ENCODE peak calls at places on chromosome 11, in nine cellular contexts. I is activated CD4-positive, alpha-beta T cell treated with anti-CD3 and anti-CD28 coated beads for 24 hours; C is EH; K is left ventricle myocardium superior; B is SHP77 treated with DMSO at 0.1 percent for 48 hours; D is A673; W is progenitor cell of endocrine pancreas; G is stomach; Y is endothelial cell. S is an unnamed sample.

GRCh38 chr11:126339866-126340434 is 15.5 kb upstream of the ST3GAL4 start:
- DNase-seq in I (no peak), C (peak; percentile 64), K (peak; percentile 87), B (no peak), D (no peak), W (no peak), G (peak; percentile 66), Y (no peak), S (no peak)

GRCh38 chr11:2779981-2780849 is 80.4 kb upstream of the KCNQ1OT1 start:
- DNase-seq in I (no peak), C (no peak), K (no peak), B (no peak), D (no peak), W (peak; percentile 8), G (peak; percentile 85), Y (peak; percentile 3), S (no peak)

GRCh38 chr11:96465537-96465936 is 75.7 kb downstream of the JRKL start:
- DNase-seq in I (no peak), C (no peak), K (peak; percentile 41), B (no peak), D (no peak), W (no peak), G (no peak), Y (no peak), S (no peak)

GRCh38 chr11:81203876-81204275 is 1529.8 kb downstream of the FAM181B start:
- DNase-seq in I (no peak), C (no peak), K (no peak), B (no peak), D (peak; percentile 84), W (no peak), G (no peak), Y (no peak), S (no peak)

GRCh38 chr11:66843776-66844495 is 695 bp downstream of the RCE1 start:
- DNase-seq in I (no peak), C (no peak), K (no peak), B (no peak), D (no peak), W (no peak), G (no peak), Y (no peak), S (no peak)

GRCh38 chr11:130475426-130476053 is 27.1 kb downstream of the ADAMTS15 start:
- DNase-seq in I (no peak), C (no peak), K (no peak), B (no peak), D (no peak), W (no peak), G (no peak), Y (no peak), S (no peak)

GRCh38 chr11:118194835-118195627 is 18.6 kb upstream of the SCN2B start:
- DNase-seq in I (no peak), C (peak; percentile 72), K (peak; percentile 86), B (no peak), D (no peak), W (peak; percentile 31), G (peak; percentile 94), Y (no peak), S (peak; percentile 84)

GRCh38 chr11:64598797-64599697 is 8.0 kb downstream of the SLC22A12 start:
- DNase-seq in I (no peak), C (no peak), K (peak; percentile 19), B (no peak), D (no peak), W (no peak), G (no peak), Y (no peak), S (no peak)

GRCh38 chr11:818396-819128 is at the start of gene PNPLA2:
- DNase-seq in I (no peak), C (peak; percentile 81), K (peak; percentile 52), B (no peak), D (no peak), W (no peak), G (peak; percentile 64), Y (peak; percentile 10), S (no peak)